ENCODE peak calls at places on chromosomes 5 and 9, in four cellular contexts. One of them, this sample, is unnamed.

GRCh38 chr5:134577022-134577795 is 51.7 kb downstream of the JADE2 start:
- DNase-seq in left ventricle myocardium inferior: no peak
- DNase-seq in tibial nerve: no peak
- DNase-seq in left lung: no peak
- DNase-seq in this sample: peak; percentile 70

GRCh38 chr9:69379250-69379982 is 54.4 kb downstream of the ENTREP1 start:
- DNase-seq in left ventricle myocardium inferior: no peak
- DNase-seq in left lung: no peak
- DNase-seq in tibial nerve: no peak
- DNase-seq in this sample: no peak

GRCh38 chr9:133554729-133555128 is 20.2 kb downstream of the ADAMTSL2 start:
- DNase-seq in left lung: no peak
- DNase-seq in tibial nerve: no peak
- DNase-seq in left ventricle myocardium inferior: no peak
- DNase-seq in this sample: no peak

GRCh38 chr5:56479701-56480304 is 246.7 kb upstream of the ANKRD55 start:
- DNase-seq in left lung: no peak
- DNase-seq in left ventricle myocardium inferior: no peak
- DNase-seq in tibial nerve: no peak
- DNase-seq in this sample: no peak

GRCh38 chr5:155872801-155873200 is 454.2 kb upstream of the SGCD start:
- DNase-seq in tibial nerve: no peak
- DNase-seq in left ventricle myocardium inferior: no peak
- DNase-seq in left lung: no peak
- DNase-seq in this sample: no peak

GRCh38 chr9:137176302-137177182 is 4.7 kb upstream of the TMEM210 start:
- DNase-seq in tibial nerve: no peak
- DNase-seq in left lung: no peak
- DNase-seq in left ventricle myocardium inferior: no peak
- DNase-seq in this sample: no peak

GRCh38 chr5:57989378-57989777 is 470.5 kb downstream of the PLK2 start:
- DNase-seq in left lung: no peak
- DNase-seq in left ventricle myocardium inferior: no peak
- DNase-seq in tibial nerve: no peak
- DNase-seq in this sample: no peak

GRCh38 chr9:34451545-34451944 is 6.8 kb downstream of the FAM219A start:
- DNase-seq in tibial nerve: no peak
- DNase-seq in left ventricle myocardium inferior: no peak
- DNase-seq in left lung: no peak
- DNase-seq in this sample: no peak

GRCh38 chr5:178434851-178435250 is 155.3 kb downstream of the COL23A1 start:
- DNase-seq in left lung: no peak
- DNase-seq in tibial nerve: no peak
- DNase-seq in left ventricle myocardium inferior: peak; percentile 67
- DNase-seq in this sample: peak; percentile 90

GRCh38 chr9:79185866-79186265 is 385.9 kb upstream of the TLE4 start:
- DNase-seq in tibial nerve: no peak
- DNase-seq in left lung: no peak
- DNase-seq in left ventricle myocardium inferior: no peak
- DNase-seq in this sample: no peak

GRCh38 chr9:77588319-77588937 is 59.7 kb downstream of the GNA14 start:
- DNase-seq in tibial nerve: no peak
- DNase-seq in left lung: no peak
- DNase-seq in left ventricle myocardium inferior: no peak
- DNase-seq in this sample: no peak

GRCh38 chr9:126327016-126327749 is 554 bp downstream of the MVB12B start:
- DNase-seq in left ventricle myocardium inferior: no peak
- DNase-seq in tibial nerve: no peak
- DNase-seq in left lung: no peak
- DNase-seq in this sample: peak; percentile 76

GRCh38 chr5:132411382-132411925 is 41.9 kb downstream of the SLC22A5 start:
- DNase-seq in left ventricle myocardium inferior: no peak
- DNase-seq in left lung: peak; percentile 59
- DNase-seq in tibial nerve: no peak
- DNase-seq in this sample: peak; percentile 72

GRCh38 chr9:27117489-27118135 is 8.6 kb downstream of the TEK start:
- DNase-seq in left ventricle myocardium inferior: peak; percentile 81
- DNase-seq in tibial nerve: no peak
- DNase-seq in left lung: peak; percentile 45
- DNase-seq in this sample: peak; percentile 81

GRCh38 chr5:45622365-45622764 is 73.8 kb downstream of the HCN1 start:
- DNase-seq in tibial nerve: no peak
- DNase-seq in left ventricle myocardium inferior: no peak
- DNase-seq in left lung: no peak
- DNase-seq in this sample: no peak

GRCh38 chr5:65121880-65122436 is 353.2 kb downstream of the CWC27 start:
- DNase-seq in tibial nerve: no peak
- DNase-seq in left ventricle myocardium inferior: no peak
- DNase-seq in left lung: no peak
- DNase-seq in this sample: no peak

GRCh38 chr5:66821626-66822429 is 225.6 kb downstream of the MAST4 start:
- DNase-seq in left lung: no peak
- DNase-seq in tibial nerve: no peak
- DNase-seq in left ventricle myocardium inferior: no peak
- DNase-seq in this sample: no peak

GRCh38 chr5:81052325-81052724 is 92.2 kb downstream of the RASGRF2 start:
- DNase-seq in tibial nerve: no peak
- DNase-seq in left ventricle myocardium inferior: no peak
- DNase-seq in left lung: no peak
- DNase-seq in this sample: no peak

GRCh38 chr9:136845465-136846261 is 3.4 kb downstream of the AJM1 start:
- DNase-seq in left ventricle myocardium inferior: no peak
- DNase-seq in left lung: no peak
- DNase-seq in tibial nerve: no peak
- DNase-seq in this sample: no peak

GRCh38 chr5:117812866-117813265 is 1175.5 kb downstream of the DTWD2 start:
- DNase-seq in left ventricle myocardium inferior: no peak
- DNase-seq in left lung: no peak
- DNase-seq in tibial nerve: no peak
- DNase-seq in this sample: no peak

GRCh38 chr5:143638654-143639053 is 173.3 kb upstream of the HMHB1 start:
- DNase-seq in left lung: no peak
- DNase-seq in tibial nerve: no peak
- DNase-seq in left ventricle myocardium inferior: no peak
- DNase-seq in this sample: no peak

GRCh38 chr9:28934111-28934510 is 1360.8 kb upstream of the C9orf72 start:
- DNase-seq in left ventricle myocardium inferior: no peak
- DNase-seq in tibial nerve: no peak
- DNase-seq in left lung: no peak
- DNase-seq in this sample: no peak

GRCh38 chr5:120463026-120463770 is 902 bp upstream of the PRR16 start:
- DNase-seq in left lung: no peak
- DNase-seq in left ventricle myocardium inferior: no peak
- DNase-seq in tibial nerve: no peak
- DNase-seq in this sample: no peak

GRCh38 chr5:59711316-59711715 is 182.2 kb downstream of the PDE4D start:
- DNase-seq in tibial nerve: no peak
- DNase-seq in left lung: no peak
- DNase-seq in left ventricle myocardium inferior: no peak
- DNase-seq in this sample: no peak

GRCh38 chr9:5592231-5592630 is 36.7 kb upstream of the RIC1 start:
- DNase-seq in left ventricle myocardium inferior: no peak
- DNase-seq in left lung: no peak
- DNase-seq in tibial nerve: no peak
- DNase-seq in this sample: no peak

GRCh38 chr9:105833271-105833975 is 139.1 kb downstream of the TMEM38B start:
- DNase-seq in left lung: no peak
- DNase-seq in tibial nerve: no peak
- DNase-seq in left ventricle myocardium inferior: no peak
- DNase-seq in this sample: no peak

GRCh38 chr5:134937547-134937946 is 30.2 kb upstream of the CATSPER3 start:
- DNase-seq in tibial nerve: no peak
- DNase-seq in left ventricle myocardium inferior: no peak
- DNase-seq in left lung: no peak
- DNase-seq in this sample: no peak

GRCh38 chr9:97938081-97938644 is at the start of gene HEMGN:
- DNase-seq in left lung: no peak
- DNase-seq in left ventricle myocardium inferior: no peak
- DNase-seq in tibial nerve: no peak
- DNase-seq in this sample: no peak

GRCh38 chr9:38673399-38673798 is 46.5 kb downstream of the FAM240B start:
- DNase-seq in left lung: no peak
- DNase-seq in left ventricle myocardium inferior: no peak
- DNase-seq in tibial nerve: no peak
- DNase-seq in this sample: no peak

GRCh38 chr5:167065784-167066183 is 1225.7 kb upstream of the WWC1 start:
- DNase-seq in left ventricle myocardium inferior: no peak
- DNase-seq in tibial nerve: no peak
- DNase-seq in left lung: no peak
- DNase-seq in this sample: no peak

GRCh38 chr9:4106744-4107143 is 193.1 kb downstream of the GLIS3 start:
- DNase-seq in left lung: no peak
- DNase-seq in tibial nerve: no peak
- DNase-seq in left ventricle myocardium inferior: no peak
- DNase-seq in this sample: no peak

GRCh38 chr5:54520940-54521339 is 3.4 kb downstream of the SNX18 start:
- DNase-seq in left lung: no peak
- DNase-seq in tibial nerve: no peak
- DNase-seq in left ventricle myocardium inferior: no peak
- DNase-seq in this sample: no peak

GRCh38 chr9:121768416-121769015 is 117.1 kb downstream of the DAB2IP start:
- DNase-seq in left ventricle myocardium inferior: peak; percentile 10
- DNase-seq in left lung: peak; percentile 13
- DNase-seq in tibial nerve: no peak
- DNase-seq in this sample: peak; percentile 58

GRCh38 chr5:72185717-72186388 is 78.6 kb downstream of the MAP1B start:
- DNase-seq in left ventricle myocardium inferior: peak; percentile 33
- DNase-seq in left lung: no peak
- DNase-seq in tibial nerve: no peak
- DNase-seq in this sample: no peak
- H3K4me1 ChIP-seq in left ventricle myocardium inferior: peaks cover 53% of the 10 kb centered on the region
- H3K4me1 ChIP-seq in left lung: no peaks in the 10 kb centered on the region
- H3K4me1 ChIP-seq in tibial nerve: no peaks in the 10 kb centered on the region
- H3K4me1 ChIP-seq in this sample: no peaks in the 10 kb centered on the region

DNA sequence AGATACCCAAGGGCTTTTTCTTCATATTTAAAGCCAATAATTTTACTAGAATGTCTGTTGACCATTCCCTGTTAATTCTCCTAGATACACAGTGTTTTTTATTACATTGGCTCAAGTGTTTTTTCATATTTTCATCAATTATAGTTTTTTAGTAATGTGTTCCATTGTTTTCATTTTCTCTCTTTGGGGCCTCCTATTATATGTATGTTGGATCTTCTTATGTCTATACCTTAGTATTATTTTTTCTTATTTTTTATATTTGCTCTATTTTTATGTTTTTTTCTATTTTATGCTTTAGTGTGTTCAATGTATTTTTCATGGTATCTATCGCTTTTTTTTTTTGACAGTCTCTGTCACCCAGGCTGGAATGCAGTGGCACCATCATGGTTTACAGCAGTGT is 7.5 kb downstream of the KIAA1958 start:
- DNase-seq in tibial nerve: no peak
- DNase-seq in left lung: no peak
- DNase-seq in left ventricle myocardium inferior: no peak
- DNase-seq in this sample: no peak
- H3K4me3 ChIP-seq in tibial nerve: no peak overlapping the region
- H3K4me3 ChIP-seq in left lung: no peak overlapping the region
- H3K4me3 ChIP-seq in left ventricle myocardium inferior: no peak overlapping the region
- H3K4me3 ChIP-seq in this sample: no peak overlapping the region

GRCh38 chr9:35521708-35522107 is 31.8 kb downstream of the RUSC2 start:
- DNase-seq in tibial nerve: no peak
- DNase-seq in left ventricle myocardium inferior: no peak
- DNase-seq in left lung: no peak
- DNase-seq in this sample: no peak
- H3K27ac ChIP-seq in tibial nerve: no peak overlapping the region
- H3K27ac ChIP-seq in left ventricle myocardium inferior: peak overlapping the region; percentile 85
- H3K27ac ChIP-seq in left lung: no peak overlapping the region
- H3K27ac ChIP-seq in this sample: peak overlapping the region; percentile 71

DNA sequence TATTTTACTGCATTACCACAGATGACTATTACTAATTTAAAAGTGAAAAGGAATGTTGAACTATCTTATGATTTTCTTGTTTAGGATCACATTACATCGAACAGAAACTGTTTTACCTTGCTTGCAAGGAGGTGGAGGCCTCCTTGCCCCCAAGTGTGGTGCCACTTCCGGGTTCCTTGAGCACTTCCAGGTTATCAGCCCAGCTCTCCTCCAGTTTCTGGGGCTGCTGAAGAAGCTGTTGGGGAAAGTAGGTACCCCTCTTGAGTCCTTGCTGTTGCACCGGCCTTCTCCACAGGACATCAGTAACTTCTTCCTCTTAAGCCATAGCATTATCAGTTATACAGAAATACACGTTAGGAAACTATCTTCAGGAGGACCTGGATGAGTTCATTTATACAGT is 278.2 kb downstream of the DMRT2 start:
- DNase-seq in left ventricle myocardium inferior: no peak
- DNase-seq in tibial nerve: no peak
- DNase-seq in left lung: no peak
- DNase-seq in this sample: no peak
- H3K4me1 ChIP-seq in left ventricle myocardium inferior: no peaks in the 10 kb centered on the region
- H3K4me1 ChIP-seq in tibial nerve: no peaks in the 10 kb centered on the region
- H3K4me1 ChIP-seq in left lung: no peaks in the 10 kb centered on the region
- H3K4me1 ChIP-seq in this sample: no peaks in the 10 kb centered on the region

DNA sequence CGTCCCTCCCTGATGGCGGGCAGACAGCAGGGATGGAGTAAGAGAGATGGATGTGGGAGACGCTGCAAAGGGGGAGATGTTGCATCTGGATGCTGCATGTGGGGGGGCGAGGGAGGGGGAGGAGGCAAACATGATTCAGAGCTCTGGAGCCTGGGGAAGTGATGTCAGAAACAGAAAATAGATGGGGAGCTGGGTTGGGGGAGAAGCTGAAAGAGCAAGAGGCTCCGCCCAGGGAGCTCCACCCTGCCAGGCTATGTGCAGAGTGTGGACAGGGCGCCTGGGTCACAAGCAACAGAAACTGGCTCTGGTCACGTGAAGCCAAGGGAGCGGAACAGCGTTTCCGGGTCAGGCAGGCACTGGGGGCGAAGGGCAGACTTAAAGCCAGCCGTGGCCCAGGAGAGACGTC is 12.7 kb downstream of the UNC5A start:
- DNase-seq in left lung: no peak
- DNase-seq in tibial nerve: no peak
- DNase-seq in left ventricle myocardium inferior: no peak
- DNase-seq in this sample: no peak
- H3K4me3 ChIP-seq in left lung: no peak overlapping the region
- H3K4me3 ChIP-seq in tibial nerve: no peak overlapping the region
- H3K4me3 ChIP-seq in left ventricle myocardium inferior: no peak overlapping the region
- H3K4me3 ChIP-seq in this sample: no peak overlapping the region

DNA sequence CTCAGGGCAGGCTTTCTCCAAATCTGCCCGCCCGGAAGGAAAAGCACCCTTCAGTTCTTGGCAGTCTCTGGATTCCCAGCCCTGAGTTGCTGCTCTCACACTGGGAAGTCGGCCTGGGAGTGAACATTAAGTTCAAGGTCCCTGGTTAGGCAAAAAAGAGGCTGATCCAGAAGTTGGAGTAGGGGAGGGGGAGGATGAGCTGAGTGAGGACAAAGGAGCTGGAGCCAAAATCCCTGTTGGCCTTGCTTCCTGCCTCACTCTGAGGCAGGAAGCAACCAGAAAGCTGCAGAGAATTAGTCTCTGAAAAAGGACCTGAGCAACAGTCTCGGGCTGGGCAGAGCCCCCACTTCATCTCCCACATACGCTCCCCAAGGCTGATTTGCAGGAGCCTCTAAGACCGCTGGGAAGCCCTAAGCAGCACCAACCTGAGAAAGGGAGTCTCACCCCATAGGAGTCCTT is 15.0 kb upstream of the RPS14 start:
- DNase-seq in left lung: no peak
- DNase-seq in tibial nerve: no peak
- DNase-seq in left ventricle myocardium inferior: no peak
- DNase-seq in this sample: no peak
- H3K27ac ChIP-seq in left lung: peak overlapping the region; percentile 26
- H3K27ac ChIP-seq in tibial nerve: no peak overlapping the region
- H3K27ac ChIP-seq in left ventricle myocardium inferior: peak overlapping the region; percentile 85
- H3K27ac ChIP-seq in this sample: no peak overlapping the region

This sample was measured in kidney.